ENCODE peak calls at places on chromosome 14, in nine cellular contexts. Y, R, S, O, V, G, E, J and Q are unnamed samples.

GRCh38 chr14:60212503-60213371 is 36.3 kb upstream of the PPM1A start:
- DNase-seq in Y (no peak), R (no peak), S (no peak), O (no peak), V (no peak), G (no peak), E (no peak), J (no peak), Q (no peak)

GRCh38 chr14:100532916-100533630 is 54.1 kb downstream of the BEGAIN start:
- DNase-seq in Y (no peak), R (no peak), S (peak), O (no peak), V (no peak), G (no peak), E (peak), J (no peak), Q (no peak)

GRCh38 chr14:102927878-102928411 is 5.5 kb downstream of the AMN start:
- DNase-seq in Y (no peak), R (no peak), S (no peak), O (peak), V (no peak), G (no peak), E (no peak), J (no peak), Q (no peak)

GRCh38 chr14:99535448-99535847 is 54.2 kb downstream of the CCNK start:
- DNase-seq in Y (peak), R (no peak), S (peak), O (no peak), V (no peak), G (no peak), E (no peak), J (no peak), Q (no peak)

GRCh38 chr14:35921745-35922144 is 95.6 kb downstream of the BRMS1L start:
- DNase-seq in Y (no peak), R (no peak), S (no peak), O (no peak), V (no peak), G (no peak), E (no peak), J (no peak), Q (no peak)

GRCh38 chr14:96501383-96501745 is 818 bp upstream of the PAPOLA start:
- DNase-seq in Y (no peak), R (no peak), S (no peak), O (no peak), V (no peak), G (no peak), E (no peak), J (no peak), Q (no peak)

GRCh38 chr14:81384900-81385299 is 15.2 kb downstream of the STON2 start:
- DNase-seq in Y (peak), R (no peak), S (no peak), O (peak), V (no peak), G (no peak), E (no peak), J (no peak), Q (no peak)

GRCh38 chr14:31927348-31927826 is 149.7 kb upstream of the ARHGAP5 start:
- DNase-seq in Y (peak), R (no peak), S (peak), O (peak), V (no peak), G (no peak), E (peak), J (no peak), Q (no peak)

GRCh38 chr14:93734086-93734822 is 54.0 kb downstream of the PRIMA1 start:
- DNase-seq in Y (no peak), R (no peak), S (no peak), O (peak), V (no peak), G (no peak), E (no peak), J (no peak), Q (no peak)

GRCh38 chr14:24673534-24674203 is 39.7 kb upstream of the GZMB start:
- DNase-seq in Y (no peak), R (no peak), S (no peak), O (no peak), V (peak), G (no peak), E (no peak), J (peak), Q (no peak)

GRCh38 chr14:78927261-78927660 is 757.1 kb downstream of the NRXN3 start:
- DNase-seq in Y (no peak), R (no peak), S (no peak), O (peak), V (no peak), G (no peak), E (no peak), J (no peak), Q (no peak)

GRCh38 chr14:78486621-78487020 is 316.4 kb downstream of the NRXN3 start:
- DNase-seq in Y (no peak), R (no peak), S (no peak), O (no peak), V (no peak), G (no peak), E (no peak), J (no peak), Q (no peak)